ENCODE peak calls at places on chromosomes 7 and 10, in seven cellular contexts. G is lower leg skin, U is HFF-Myc, I is cardiac fibroblast, J is sigmoid colon, S is A549, T is heart right ventricle. A is an unnamed sample.

GRCh38 chr7:96233528-96234154 is 88.3 kb downstream of the SLC25A13 start:
- DNase-seq in G (no peak), U (no peak), I (no peak), J (no peak), S (no peak), T (no peak), A (no peak)

GRCh38 chr7:130960208-130960988 is 226.4 kb upstream of the KLF14 start:
- DNase-seq in G (no peak), U (peak), I (peak), J (no peak), S (peak), T (no peak), A (no peak)

GRCh38 chr10:121959671-121960070 is 15.3 kb downstream of the NSMCE4A start:
- DNase-seq in G (no peak), U (no peak), I (no peak), J (no peak), S (no peak), T (no peak), A (no peak)

GRCh38 chr10:102476466-102477141 is 25.3 kb upstream of the C10orf95 start:
- DNase-seq in G (no peak), U (no peak), I (no peak), J (no peak), S (no peak), T (no peak), A (no peak)

GRCh38 chr7:70343519-70343918 is 745.2 kb downstream of the AUTS2 start:
- DNase-seq in G (no peak), U (no peak), I (no peak), J (no peak), S (no peak), T (no peak), A (no peak)

GRCh38 chr10:109914966-109915365 is 8.3 kb downstream of the XPNPEP1 start:
- DNase-seq in G (no peak), U (no peak), I (peak), J (no peak), S (peak), T (no peak), A (no peak)

GRCh38 chr7:2843711-2844152 is 376 bp downstream of the GNA12 start:
- DNase-seq in G (no peak), U (no peak), I (no peak), J (peak), S (peak), T (peak), A (peak)

GRCh38 chr10:65518379-65518778 is 1407.5 kb upstream of the LRRTM3 start:
- DNase-seq in G (no peak), U (no peak), I (no peak), J (no peak), S (peak), T (no peak), A (no peak)

GRCh38 chr7:36440880-36441279 is 51.2 kb downstream of the ANLN start:
- DNase-seq in G (no peak), U (no peak), I (peak), J (no peak), S (peak), T (no peak), A (no peak)

GRCh38 chr7:113840954-113841353 is 77.9 kb downstream of the PPP1R3A start:
- DNase-seq in G (no peak), U (no peak), I (no peak), J (no peak), S (no peak), T (no peak), A (no peak)

GRCh38 chr7:141742229-141742628 is 4.1 kb downstream of the SSBP1 start:
- DNase-seq in G (no peak), U (no peak), I (no peak), J (no peak), S (no peak), T (no peak), A (no peak)

GRCh38 chr7:148664319-148664718 is 34.4 kb upstream of the CUL1 start:
- DNase-seq in G (no peak), U (no peak), I (peak), J (no peak), S (no peak), T (peak), A (peak)

GRCh38 chr10:9096288-9096687 is 1041.8 kb downstream of the GATA3 start:
- DNase-seq in G (no peak), U (no peak), I (no peak), J (no peak), S (no peak), T (no peak), A (no peak)

GRCh38 chr7:80135306-80136104 is 874 bp downstream of the GNAI1 start:
- DNase-seq in G (peak), U (no peak), I (no peak), J (no peak), S (peak), T (no peak), A (peak)

GRCh38 chr7:71509381-71509780 is 377.4 kb downstream of the GALNT17 start:
- DNase-seq in G (no peak), U (no peak), I (no peak), J (no peak), S (no peak), T (no peak), A (no peak)

GRCh38 chr10:91220194-91220953 is at the start of gene PCGF5:
- DNase-seq in G (peak), U (no peak), I (peak), J (peak), S (peak), T (peak), A (peak)

GRCh38 chr10:80320377-80320776 is 30.9 kb upstream of the MAT1A start:
- DNase-seq in G (no peak), U (no peak), I (no peak), J (no peak), S (no peak), T (no peak), A (no peak)

GRCh38 chr10:30447125-30447799 is 13.3 kb downstream of the MAP3K8 start:
- DNase-seq in G (no peak), U (no peak), I (peak), J (no peak), S (no peak), T (no peak), A (no peak)

GRCh38 chr10:1662361-1663025 is 74.8 kb downstream of the ADARB2 start:
- DNase-seq in G (peak), U (no peak), I (no peak), J (no peak), S (no peak), T (no peak), A (peak)

GRCh38 chr7:108135446-108136190 is 5.5 kb upstream of the LAMB4 start:
- DNase-seq in G (no peak), U (no peak), I (no peak), J (no peak), S (no peak), T (no peak), A (no peak)

GRCh38 chr7:12207046-12207445 is 4.0 kb upstream of the TMEM106B start:
- DNase-seq in G (no peak), U (no peak), I (no peak), J (no peak), S (no peak), T (no peak), A (no peak)

GRCh38 chr10:98307916-98308315 is 39.9 kb upstream of the LOXL4 start:
- DNase-seq in G (no peak), U (no peak), I (no peak), J (no peak), S (no peak), T (no peak), A (no peak)

GRCh38 chr10:15719899-15720634 is at the start of gene ITGA8:
- DNase-seq in G (no peak), U (no peak), I (peak), J (no peak), S (peak), T (peak), A (no peak)

GRCh38 chr10:52077796-52078195 is 236.3 kb upstream of the DKK1 start:
- DNase-seq in G (no peak), U (no peak), I (no peak), J (no peak), S (no peak), T (no peak), A (no peak)
- H3K4me3 ChIP-seq in G (no peak), U (no peak), I (no peak), J (no peak), S (no peak), T (no peak), A (no peak)

GRCh38 chr10:115093776-115094361 is 704 bp downstream of the ATRNL1 start:
- DNase-seq in G (no peak), U (no peak), I (no peak), J (no peak), S (peak), T (no peak), A (no peak)
- TF ChIP-seq CTCF in G (no peak), U (no peak), I (no peak), J (no peak), S (peak), T (no peak), A (no peak)

DNA sequence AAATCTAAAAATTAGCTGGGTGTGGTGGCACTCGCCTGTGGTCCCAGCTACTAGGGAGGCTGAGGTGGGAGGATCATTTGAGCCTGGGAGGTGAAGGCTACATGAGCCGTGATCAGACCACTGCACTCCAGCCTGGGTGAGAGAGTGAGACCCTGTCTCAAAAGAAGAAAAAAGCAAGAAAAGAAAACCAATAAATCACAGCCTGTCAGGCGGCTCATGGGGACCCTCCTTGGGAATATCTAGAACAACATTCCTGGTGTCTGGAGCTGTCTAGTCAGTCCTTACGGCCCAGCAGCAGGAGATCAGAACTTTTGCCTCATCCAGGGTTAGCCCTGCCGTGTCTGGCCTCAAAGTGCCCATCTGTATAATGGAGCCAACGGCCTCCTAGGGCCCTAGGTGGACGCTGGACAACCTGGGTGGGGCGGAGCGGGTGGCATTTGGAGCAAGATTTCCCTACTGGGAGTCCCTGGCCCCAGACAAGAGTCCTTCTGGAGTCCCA is 130.7 kb upstream of the TNRC18 start:
- DNase-seq in G (no peak), U (no peak), I (no peak), J (no peak), S (no peak), T (no peak), A (no peak)
- H3K4me3 ChIP-seq in G (no peak), U (no peak), I (no peak), J (peak), S (peak), T (no peak), A (peak)

GRCh38 chr7:125848157-125848556 is 918.5 kb upstream of the POT1 start:
- DNase-seq in G (no peak), U (no peak), I (no peak), J (no peak), S (no peak), T (no peak), A (no peak)
- TF ChIP-seq CTCF in G (no peak), U (no peak), I (no peak), J (no peak), S (no peak), T (no peak), A (no peak)

DNA sequence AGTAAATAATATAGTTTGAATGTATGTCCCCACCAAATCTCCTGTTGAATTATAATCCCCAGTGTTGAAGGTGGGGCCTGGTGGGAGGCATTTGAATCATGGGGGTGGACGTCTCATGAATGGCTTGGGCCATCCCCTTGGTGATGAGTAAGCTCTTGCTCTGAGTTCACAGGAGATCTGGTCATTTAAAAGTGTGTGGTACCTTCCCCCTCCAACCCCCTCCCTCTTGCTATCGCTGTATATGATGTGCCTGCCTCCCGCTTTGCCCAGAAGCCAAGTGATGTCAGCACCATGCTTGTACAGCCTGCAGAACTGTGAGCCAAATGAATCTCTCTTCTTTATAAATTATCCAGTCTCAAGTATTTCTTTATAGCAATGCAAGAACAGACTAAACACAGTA is 103.0 kb downstream of the CNOT4 start:
- DNase-seq in G (no peak), U (no peak), I (no peak), J (no peak), S (no peak), T (no peak), A (no peak)
- H3K4me3 ChIP-seq in G (no peak), U (no peak), I (no peak), J (no peak), S (no peak), T (no peak), A (no peak)

DNA sequence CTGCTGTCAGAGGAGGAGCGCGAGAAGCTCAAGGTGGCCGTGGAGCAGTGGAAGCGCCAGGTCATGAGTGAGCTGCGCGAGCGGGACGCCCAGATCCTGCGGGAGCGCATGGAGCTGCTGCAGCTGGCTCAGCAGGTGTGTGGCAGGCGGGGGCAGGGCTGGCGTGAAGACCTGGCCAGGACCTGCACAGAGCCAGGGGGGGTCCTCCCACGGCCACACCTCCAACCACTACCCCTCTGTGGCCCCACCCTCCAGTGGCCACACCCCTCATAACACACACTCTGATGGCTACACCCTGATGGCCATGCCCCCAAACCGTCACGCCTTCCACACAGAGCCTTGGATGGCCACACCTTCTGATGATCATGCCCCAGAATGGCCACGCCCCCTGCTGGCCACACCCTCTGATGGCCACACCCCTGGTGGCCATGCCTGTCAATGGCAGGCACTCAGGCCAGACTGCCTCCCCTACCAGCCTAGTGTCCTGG is 23.4 kb upstream of the DPYSL4 start:
- DNase-seq in G (no peak), U (no peak), I (no peak), J (no peak), S (peak), T (peak), A (no peak)
- TF ChIP-seq CTCF in G (no peak), U (peak), I (no peak), J (no peak), S (no peak), T (peak), A (no peak)

A was measured in tibial artery.